ENCODE peak calls at places on chromosome 3, in ten cellular contexts. One of them, this sample, is unnamed. For H3K9me3, the result is how much of the 10 kb centered on the place peaks cover.

GRCh38 chr3:30751610-30752299 is 142.7 kb downstream of the GADL1 start:
- DNase-seq in H9: no peak
- DNase-seq in kidney: peak
- DNase-seq in CD4-positive, CD25-positive, alpha-beta regulatory T cell: peak
- DNase-seq in body of pancreas: peak
- DNase-seq in heart right ventricle: peak
- DNase-seq in AG04450: no peak
- DNase-seq in cardiac muscle cell: peak
- DNase-seq in endodermal cell: peak
- DNase-seq in CD8-positive, alpha-beta T cell: peak
- DNase-seq in this sample: no peak

GRCh38 chr3:141393151-141394076 is 25.1 kb downstream of the ZBTB38 start:
- DNase-seq in AG04450: no peak
- DNase-seq in CD4-positive, CD25-positive, alpha-beta regulatory T cell: no peak
- DNase-seq in body of pancreas: no peak
- DNase-seq in H9: peak
- DNase-seq in CD8-positive, alpha-beta T cell: no peak
- DNase-seq in heart right ventricle: no peak
- DNase-seq in kidney: no peak
- DNase-seq in endodermal cell: peak
- DNase-seq in cardiac muscle cell: peak
- DNase-seq in this sample: no peak

GRCh38 chr3:169658311-169658931 is 5.1 kb downstream of the MECOM start:
- DNase-seq in CD8-positive, alpha-beta T cell: no peak
- DNase-seq in CD4-positive, CD25-positive, alpha-beta regulatory T cell: no peak
- DNase-seq in heart right ventricle: peak
- DNase-seq in body of pancreas: peak
- DNase-seq in H9: peak
- DNase-seq in kidney: no peak
- DNase-seq in endodermal cell: peak
- DNase-seq in cardiac muscle cell: peak
- DNase-seq in AG04450: no peak
- DNase-seq in this sample: no peak

GRCh38 chr3:169578381-169578780 is 85.1 kb downstream of the MECOM start:
- DNase-seq in CD4-positive, CD25-positive, alpha-beta regulatory T cell: no peak
- DNase-seq in H9: no peak
- DNase-seq in AG04450: no peak
- DNase-seq in heart right ventricle: no peak
- DNase-seq in body of pancreas: no peak
- DNase-seq in CD8-positive, alpha-beta T cell: no peak
- DNase-seq in endodermal cell: no peak
- DNase-seq in cardiac muscle cell: no peak
- DNase-seq in kidney: no peak
- DNase-seq in this sample: no peak

GRCh38 chr3:112568642-112569041 is 6.8 kb downstream of the SLC35A5 start:
- DNase-seq in cardiac muscle cell: no peak
- DNase-seq in AG04450: no peak
- DNase-seq in body of pancreas: no peak
- DNase-seq in heart right ventricle: no peak
- DNase-seq in CD4-positive, CD25-positive, alpha-beta regulatory T cell: no peak
- DNase-seq in CD8-positive, alpha-beta T cell: no peak
- DNase-seq in H9: no peak
- DNase-seq in endodermal cell: no peak
- DNase-seq in kidney: no peak
- DNase-seq in this sample: no peak

GRCh38 chr3:171526146-171526545 is 65.9 kb upstream of the TNIK start:
- DNase-seq in AG04450: no peak
- DNase-seq in CD4-positive, CD25-positive, alpha-beta regulatory T cell: no peak
- DNase-seq in CD8-positive, alpha-beta T cell: no peak
- DNase-seq in body of pancreas: no peak
- DNase-seq in H9: no peak
- DNase-seq in heart right ventricle: no peak
- DNase-seq in kidney: no peak
- DNase-seq in cardiac muscle cell: no peak
- DNase-seq in endodermal cell: no peak
- DNase-seq in this sample: no peak

GRCh38 chr3:194632211-194632982 is 822 bp downstream of the TMEM44 start:
- DNase-seq in AG04450: no peak
- DNase-seq in CD8-positive, alpha-beta T cell: no peak
- DNase-seq in endodermal cell: no peak
- DNase-seq in CD4-positive, CD25-positive, alpha-beta regulatory T cell: peak
- DNase-seq in body of pancreas: no peak
- DNase-seq in H9: no peak
- DNase-seq in cardiac muscle cell: peak
- DNase-seq in kidney: peak
- DNase-seq in heart right ventricle: peak
- DNase-seq in this sample: no peak

GRCh38 chr3:128287161-128287560 is 133.9 kb downstream of the EEFSEC start:
- DNase-seq in body of pancreas: no peak
- DNase-seq in H9: peak
- DNase-seq in heart right ventricle: no peak
- DNase-seq in CD4-positive, CD25-positive, alpha-beta regulatory T cell: no peak
- DNase-seq in endodermal cell: peak
- DNase-seq in AG04450: no peak
- DNase-seq in kidney: no peak
- DNase-seq in CD8-positive, alpha-beta T cell: no peak
- DNase-seq in cardiac muscle cell: no peak
- DNase-seq in this sample: no peak

GRCh38 chr3:163914567-163914966 is 1163.7 kb downstream of the SI start:
- DNase-seq in body of pancreas: no peak
- DNase-seq in H9: no peak
- DNase-seq in AG04450: no peak
- DNase-seq in heart right ventricle: no peak
- DNase-seq in CD4-positive, CD25-positive, alpha-beta regulatory T cell: no peak
- DNase-seq in cardiac muscle cell: no peak
- DNase-seq in CD8-positive, alpha-beta T cell: no peak
- DNase-seq in kidney: no peak
- DNase-seq in endodermal cell: no peak
- DNase-seq in this sample: no peak

GRCh38 chr3:112341386-112341785 is 8.4 kb downstream of the CD200 start:
- DNase-seq in endodermal cell: no peak
- DNase-seq in heart right ventricle: no peak
- DNase-seq in body of pancreas: no peak
- DNase-seq in CD4-positive, CD25-positive, alpha-beta regulatory T cell: no peak
- DNase-seq in cardiac muscle cell: no peak
- DNase-seq in kidney: no peak
- DNase-seq in H9: no peak
- DNase-seq in AG04450: no peak
- DNase-seq in CD8-positive, alpha-beta T cell: no peak
- DNase-seq in this sample: no peak

GRCh38 chr3:61573441-61573840 is 12.1 kb downstream of the PTPRG start:
- DNase-seq in endodermal cell: no peak
- DNase-seq in heart right ventricle: no peak
- DNase-seq in kidney: no peak
- DNase-seq in cardiac muscle cell: no peak
- DNase-seq in CD8-positive, alpha-beta T cell: no peak
- DNase-seq in body of pancreas: no peak
- DNase-seq in CD4-positive, CD25-positive, alpha-beta regulatory T cell: no peak
- DNase-seq in H9: no peak
- DNase-seq in AG04450: no peak
- DNase-seq in this sample: no peak

GRCh38 chr3:57015912-57016311 is 44.6 kb upstream of the SPATA12 start:
- DNase-seq in CD8-positive, alpha-beta T cell: no peak
- DNase-seq in cardiac muscle cell: no peak
- DNase-seq in endodermal cell: no peak
- DNase-seq in body of pancreas: no peak
- DNase-seq in AG04450: no peak
- DNase-seq in heart right ventricle: no peak
- DNase-seq in CD4-positive, CD25-positive, alpha-beta regulatory T cell: no peak
- DNase-seq in kidney: no peak
- DNase-seq in H9: no peak
- DNase-seq in this sample: no peak

GRCh38 chr3:177746259-177747021 is 549.2 kb upstream of the TBL1XR1 start:
- DNase-seq in body of pancreas: no peak
- DNase-seq in CD4-positive, CD25-positive, alpha-beta regulatory T cell: no peak
- DNase-seq in cardiac muscle cell: peak
- DNase-seq in heart right ventricle: no peak
- DNase-seq in CD8-positive, alpha-beta T cell: no peak
- DNase-seq in H9: no peak
- DNase-seq in endodermal cell: no peak
- DNase-seq in kidney: no peak
- DNase-seq in AG04450: peak
- DNase-seq in this sample: no peak

GRCh38 chr3:129606522-129607390 is at the start of gene PLXND1:
- DNase-seq in AG04450: no peak
- DNase-seq in cardiac muscle cell: peak
- DNase-seq in CD4-positive, CD25-positive, alpha-beta regulatory T cell: no peak
- DNase-seq in body of pancreas: peak
- DNase-seq in kidney: peak
- DNase-seq in heart right ventricle: peak
- DNase-seq in CD8-positive, alpha-beta T cell: no peak
- DNase-seq in H9: peak
- DNase-seq in endodermal cell: peak
- DNase-seq in this sample: peak

GRCh38 chr3:5888845-5889244 is 701.3 kb downstream of the EDEM1 start:
- DNase-seq in CD8-positive, alpha-beta T cell: no peak
- DNase-seq in CD4-positive, CD25-positive, alpha-beta regulatory T cell: no peak
- DNase-seq in heart right ventricle: no peak
- DNase-seq in H9: no peak
- DNase-seq in body of pancreas: no peak
- DNase-seq in AG04450: no peak
- DNase-seq in cardiac muscle cell: no peak
- DNase-seq in endodermal cell: no peak
- DNase-seq in kidney: no peak
- DNase-seq in this sample: no peak
- H3K9me3 ChIP-seq in CD8-positive, alpha-beta T cell: under half
- H3K9me3 ChIP-seq in CD4-positive, CD25-positive, alpha-beta regulatory T cell: under half
- H3K9me3 ChIP-seq in heart right ventricle: under half
- H3K9me3 ChIP-seq in H9: under half
- H3K9me3 ChIP-seq in body of pancreas: under half
- H3K9me3 ChIP-seq in AG04450: under half
- H3K9me3 ChIP-seq in cardiac muscle cell: under half
- H3K9me3 ChIP-seq in endodermal cell: under half
- H3K9me3 ChIP-seq in kidney: under half
- H3K9me3 ChIP-seq in this sample: under half

GRCh38 chr3:44722103-44722401 is 7.4 kb upstream of the ZNF501 start:
- DNase-seq in CD4-positive, CD25-positive, alpha-beta regulatory T cell: no peak
- DNase-seq in AG04450: no peak
- DNase-seq in heart right ventricle: no peak
- DNase-seq in kidney: no peak
- DNase-seq in body of pancreas: no peak
- DNase-seq in cardiac muscle cell: no peak
- DNase-seq in H9: no peak
- DNase-seq in CD8-positive, alpha-beta T cell: no peak
- DNase-seq in endodermal cell: no peak
- DNase-seq in this sample: no peak
- H3K9me3 ChIP-seq in CD4-positive, CD25-positive, alpha-beta regulatory T cell: half or more
- H3K9me3 ChIP-seq in AG04450: half or more
- H3K9me3 ChIP-seq in heart right ventricle: half or more
- H3K9me3 ChIP-seq in kidney: half or more
- H3K9me3 ChIP-seq in body of pancreas: under half
- H3K9me3 ChIP-seq in cardiac muscle cell: under half
- H3K9me3 ChIP-seq in H9: half or more
- H3K9me3 ChIP-seq in CD8-positive, alpha-beta T cell: half or more
- H3K9me3 ChIP-seq in endodermal cell: half or more
- H3K9me3 ChIP-seq in this sample: half or more

GRCh38 chr3:109900774-109901173 is 563.4 kb upstream of the DPPA4 start:
- DNase-seq in body of pancreas: no peak
- DNase-seq in AG04450: no peak
- DNase-seq in endodermal cell: no peak
- DNase-seq in H9: no peak
- DNase-seq in kidney: no peak
- DNase-seq in cardiac muscle cell: no peak
- DNase-seq in CD4-positive, CD25-positive, alpha-beta regulatory T cell: no peak
- DNase-seq in heart right ventricle: no peak
- DNase-seq in CD8-positive, alpha-beta T cell: no peak
- DNase-seq in this sample: no peak

GRCh38 chr3:109899930-109900329 is 562.6 kb upstream of the DPPA4 start:
- DNase-seq in endodermal cell: no peak
- DNase-seq in cardiac muscle cell: no peak
- DNase-seq in body of pancreas: no peak
- DNase-seq in heart right ventricle: no peak
- DNase-seq in CD8-positive, alpha-beta T cell: no peak
- DNase-seq in AG04450: no peak
- DNase-seq in H9: no peak
- DNase-seq in kidney: no peak
- DNase-seq in CD4-positive, CD25-positive, alpha-beta regulatory T cell: no peak
- DNase-seq in this sample: no peak

GRCh38 chr3:109903100-109903499 is 565.8 kb upstream of the DPPA4 start:
- DNase-seq in CD4-positive, CD25-positive, alpha-beta regulatory T cell: no peak
- DNase-seq in heart right ventricle: no peak
- DNase-seq in kidney: no peak
- DNase-seq in endodermal cell: no peak
- DNase-seq in body of pancreas: no peak
- DNase-seq in AG04450: no peak
- DNase-seq in H9: no peak
- DNase-seq in cardiac muscle cell: no peak
- DNase-seq in CD8-positive, alpha-beta T cell: no peak
- DNase-seq in this sample: no peak

GRCh38 chr3:109897734-109898133 is 560.4 kb upstream of the DPPA4 start:
- DNase-seq in AG04450: peak
- DNase-seq in cardiac muscle cell: peak
- DNase-seq in CD8-positive, alpha-beta T cell: no peak
- DNase-seq in endodermal cell: no peak
- DNase-seq in kidney: no peak
- DNase-seq in H9: no peak
- DNase-seq in heart right ventricle: no peak
- DNase-seq in body of pancreas: no peak
- DNase-seq in CD4-positive, CD25-positive, alpha-beta regulatory T cell: no peak
- DNase-seq in this sample: no peak

DNA sequence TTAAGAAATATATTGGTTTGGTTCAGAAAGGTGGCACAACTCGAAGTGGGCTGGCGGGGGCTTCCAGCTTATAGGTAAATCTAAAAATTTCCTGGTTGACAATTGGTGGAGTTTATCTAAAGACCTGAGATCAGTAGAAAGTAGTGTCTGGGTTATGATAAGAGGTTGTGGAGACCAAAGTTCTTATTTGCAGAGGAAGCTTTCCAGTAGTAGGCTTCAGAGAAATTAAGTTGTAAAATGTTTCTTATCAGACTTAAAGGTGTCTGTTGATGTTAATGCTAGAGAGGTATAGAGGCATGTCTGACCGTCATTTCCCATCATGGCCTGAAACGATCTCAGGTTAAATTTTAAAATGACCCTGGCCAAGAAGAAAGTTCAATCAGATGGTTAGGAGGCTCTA is 565.2 kb upstream of the DPPA4 start:
- DNase-seq in H9: no peak
- DNase-seq in CD4-positive, CD25-positive, alpha-beta regulatory T cell: no peak
- DNase-seq in endodermal cell: no peak
- DNase-seq in CD8-positive, alpha-beta T cell: no peak
- DNase-seq in heart right ventricle: no peak
- DNase-seq in kidney: no peak
- DNase-seq in AG04450: no peak
- DNase-seq in body of pancreas: no peak
- DNase-seq in cardiac muscle cell: no peak
- DNase-seq in this sample: no peak
- H3K9me3 ChIP-seq in H9: under half
- H3K9me3 ChIP-seq in CD4-positive, CD25-positive, alpha-beta regulatory T cell: under half
- H3K9me3 ChIP-seq in endodermal cell: under half
- H3K9me3 ChIP-seq in CD8-positive, alpha-beta T cell: under half
- H3K9me3 ChIP-seq in heart right ventricle: under half
- H3K9me3 ChIP-seq in kidney: under half
- H3K9me3 ChIP-seq in AG04450: under half
- H3K9me3 ChIP-seq in body of pancreas: under half
- H3K9me3 ChIP-seq in cardiac muscle cell: under half
- H3K9me3 ChIP-seq in this sample: under half

DNA sequence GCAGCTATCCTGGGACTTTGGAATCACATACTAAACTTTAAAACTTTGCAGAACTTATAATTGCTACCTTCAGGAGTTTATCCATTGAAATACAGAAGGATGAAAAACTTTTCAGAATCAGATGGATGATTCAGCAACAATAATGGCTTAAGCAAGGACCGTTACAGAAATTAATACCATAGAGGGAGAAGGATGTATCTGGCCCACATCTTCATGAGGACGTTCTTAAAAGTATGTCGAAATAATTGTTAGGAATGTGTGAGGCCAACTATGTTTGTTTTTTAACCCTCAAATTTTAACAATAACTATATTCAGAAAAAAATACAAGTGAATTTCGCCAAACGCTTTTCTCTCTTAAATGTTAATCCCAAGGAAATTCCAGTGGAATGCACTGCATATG is 105.3 kb upstream of the EPHA3 start:
- DNase-seq in body of pancreas: no peak
- DNase-seq in AG04450: no peak
- DNase-seq in cardiac muscle cell: no peak
- DNase-seq in CD8-positive, alpha-beta T cell: no peak
- DNase-seq in heart right ventricle: no peak
- DNase-seq in endodermal cell: no peak
- DNase-seq in kidney: no peak
- DNase-seq in H9: no peak
- DNase-seq in CD4-positive, CD25-positive, alpha-beta regulatory T cell: no peak
- DNase-seq in this sample: no peak
- H3K9me3 ChIP-seq in body of pancreas: under half
- H3K9me3 ChIP-seq in AG04450: under half
- H3K9me3 ChIP-seq in cardiac muscle cell: under half
- H3K9me3 ChIP-seq in CD8-positive, alpha-beta T cell: under half
- H3K9me3 ChIP-seq in heart right ventricle: under half
- H3K9me3 ChIP-seq in endodermal cell: under half
- H3K9me3 ChIP-seq in kidney: under half
- H3K9me3 ChIP-seq in H9: under half
- H3K9me3 ChIP-seq in CD4-positive, CD25-positive, alpha-beta regulatory T cell: under half
- H3K9me3 ChIP-seq in this sample: under half